ENCODE peak calls at places on chromosomes 16 and 17, in ten cellular contexts. Z is neural progenitor cell; L is K562; H is aorta; M is MM.1S; F is mammary epithelial cell; K is sigmoid colon; W is effector memory CD4-positive, alpha-beta T cell; E is ovary; V is WERI-Rb-1. U is an unnamed sample.
A peak's percentile ranks its signal among the peaks of the same experiment; 100 is the strongest.

GRCh38 chr16:27639588-27640276 is 89.8 kb downstream of the KATNIP start:
- DNase-seq in L (peak; percentile 77), W (no peak), F (peak; percentile 41), V (peak; percentile 74), K (no peak), M (peak; percentile 50), E (no peak), H (no peak), Z (peak; percentile 67), U (peak; percentile 79)

GRCh38 chr16:51523400-51523799 is 372.3 kb upstream of the SALL1 start:
- DNase-seq in Z (peak; percentile 75), L (no peak), E (no peak), K (no peak), M (no peak), F (no peak), W (no peak), H (no peak), V (no peak), U (no peak)

GRCh38 chr17:71440513-71440912 is 680.3 kb upstream of the SOX9 start:
- DNase-seq in K (no peak), W (no peak), H (no peak), M (no peak), L (no peak), E (no peak), F (no peak), V (no peak), Z (no peak), U (no peak)

GRCh38 chr16:1745900-1746692 is 25.2 kb downstream of the NME3 start:
- DNase-seq in Z (no peak), H (no peak), F (no peak), K (no peak), M (no peak), L (no peak), E (no peak), W (no peak), V (no peak), U (no peak)

GRCh38 chr16:11058820-11059219 is 114.5 kb downstream of the CLEC16A start:
- DNase-seq in W (no peak), E (peak; percentile 3), M (no peak), K (peak; percentile 7), H (no peak), F (no peak), L (no peak), Z (no peak), V (no peak), U (no peak)

GRCh38 chr17:35238817-35239216 is 4.1 kb upstream of the SLFN5 start:
- DNase-seq in V (no peak), Z (no peak), M (no peak), F (peak; percentile 85), H (no peak), W (no peak), K (no peak), E (no peak), L (no peak), U (no peak)

GRCh38 chr17:50149099-50149424 is 1.4 kb downstream of the PPP1R9B start:
- DNase-seq in H (no peak), L (no peak), F (no peak), W (no peak), K (no peak), Z (no peak), V (no peak), M (no peak), E (no peak), U (no peak)

GRCh38 chr17:30290696-30291570 is 811 bp downstream of the BLMH start:
- DNase-seq in F (peak; percentile 85), M (peak; percentile 56), V (peak; percentile 71), K (peak; percentile 68), W (peak; percentile 1), H (peak; percentile 81), Z (peak; percentile 79), L (peak; percentile 55), E (peak; percentile 60), U (peak; percentile 81)

GRCh38 chr16:68064791-68065365 is 20.3 kb upstream of the NFATC3 start:
- DNase-seq in E (peak; percentile 74), K (no peak), F (peak; percentile 56), H (peak; percentile 85), Z (peak; percentile 79), M (peak; percentile 46), W (peak; percentile 36), V (peak; percentile 73), L (peak; percentile 85), U (peak; percentile 85)

GRCh38 chr17:67585077-67585602 is 132.6 kb upstream of the NOL11 start:
- DNase-seq in H (no peak), L (no peak), K (no peak), M (no peak), Z (no peak), W (no peak), F (peak; percentile 4), V (no peak), E (no peak), U (no peak)

GRCh38 chr17:71578446-71578845 is 542.4 kb upstream of the SOX9 start:
- DNase-seq in E (no peak), Z (no peak), L (no peak), H (no peak), W (no peak), V (no peak), F (no peak), K (no peak), M (no peak), U (no peak)

GRCh38 chr17:32009262-32009542 is 2.0 kb downstream of the LRRC37B start:
- DNase-seq in K (no peak), W (no peak), L (no peak), Z (no peak), F (no peak), E (no peak), H (no peak), M (no peak), V (no peak), U (no peak)
- H3K4me3 ChIP-seq in K (peak overlapping the region; percentile 63), W (peak overlapping the region; percentile 94), L (peak overlapping the region; percentile 94), Z (peak overlapping the region; percentile 96), F (no peak overlapping the region), E (peak overlapping the region; percentile 75), H (no peak overlapping the region), M (no peak overlapping the region), V (no peak overlapping the region), U (peak overlapping the region; percentile 81)

DNA sequence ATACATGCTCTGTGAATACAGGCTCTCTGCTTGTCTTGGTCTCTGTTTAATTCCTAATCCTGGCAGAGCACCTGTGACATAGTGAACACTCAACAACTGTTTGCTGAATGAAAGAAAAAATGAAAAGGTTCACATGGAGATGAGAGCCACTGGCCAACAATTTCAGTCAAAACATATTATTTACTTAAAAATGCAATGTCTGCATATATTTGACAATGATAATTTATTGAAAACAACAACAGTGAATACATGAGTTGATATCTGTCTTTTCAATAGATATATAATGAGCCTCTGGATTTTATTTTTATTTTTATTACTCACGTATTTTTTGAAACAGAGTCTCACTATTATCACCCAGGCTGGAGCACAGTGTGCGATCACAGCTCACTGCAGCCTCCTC is 136.6 kb downstream of the CDH13 start:
- DNase-seq in W (no peak), V (no peak), E (no peak), H (no peak), M (no peak), F (no peak), K (no peak), Z (no peak), L (no peak), U (no peak)
- H3K27ac ChIP-seq in W (no peak overlapping the region), V (no peak overlapping the region), E (no peak overlapping the region), H (no peak overlapping the region), M (no peak overlapping the region), F (no peak overlapping the region), K (no peak overlapping the region), Z (no peak overlapping the region), L (no peak overlapping the region), U (no peak overlapping the region)

DNA sequence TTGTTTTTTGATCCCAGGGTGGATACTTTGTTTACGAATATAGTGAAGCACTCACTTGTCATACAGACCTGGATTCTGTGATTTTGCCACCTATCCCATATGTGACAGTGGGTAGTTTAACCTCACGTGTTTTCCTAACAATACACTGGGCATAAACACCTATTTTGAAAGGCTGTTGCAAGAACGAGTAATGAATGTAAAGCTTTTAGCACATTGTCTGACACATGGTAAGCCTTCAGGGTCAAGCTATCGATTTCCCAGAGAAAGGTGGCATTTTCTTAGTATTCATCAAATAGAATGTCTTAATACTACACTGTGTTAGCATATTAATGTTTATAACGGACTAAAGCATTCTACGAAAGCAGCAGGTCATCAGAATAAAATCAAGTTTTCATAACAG is 1.9 kb downstream of the CHTF8 start:
- DNase-seq in W (no peak), V (no peak), Z (no peak), E (no peak), H (no peak), M (no peak), K (no peak), L (no peak), F (no peak), U (no peak)
- H3K4me3 ChIP-seq in W (no peak overlapping the region), V (peak overlapping the region; percentile 99), Z (peak overlapping the region; percentile 98), E (no peak overlapping the region), H (no peak overlapping the region), M (no peak overlapping the region), K (no peak overlapping the region), L (no peak overlapping the region), F (peak overlapping the region; percentile 97), U (peak overlapping the region; percentile 87)

GRCh38 chr17:72591500-72592241 is 470.9 kb downstream of the SOX9 start:
- DNase-seq in F (peak; percentile 43), K (no peak), W (no peak), V (peak; percentile 38), M (peak; percentile 37), Z (peak; percentile 79), L (no peak), H (no peak), E (no peak), U (no peak)

GRCh38 chr17:72592967-72593325 is 472.1 kb downstream of the SOX9 start:
- DNase-seq in E (no peak), M (no peak), Z (no peak), L (no peak), V (no peak), H (no peak), W (no peak), F (no peak), K (no peak), U (no peak)

GRCh38 chr17:72590882-72591499 is 470.2 kb downstream of the SOX9 start:
- DNase-seq in K (no peak), E (no peak), H (no peak), M (no peak), F (peak; percentile 45), W (no peak), L (no peak), V (no peak), Z (no peak), U (no peak)

GRCh38 chr17:72594248-72594647 is 473.4 kb downstream of the SOX9 start:
- DNase-seq in V (no peak), F (no peak), E (no peak), W (no peak), M (no peak), K (no peak), L (no peak), Z (no peak), H (no peak), U (no peak)

DNA sequence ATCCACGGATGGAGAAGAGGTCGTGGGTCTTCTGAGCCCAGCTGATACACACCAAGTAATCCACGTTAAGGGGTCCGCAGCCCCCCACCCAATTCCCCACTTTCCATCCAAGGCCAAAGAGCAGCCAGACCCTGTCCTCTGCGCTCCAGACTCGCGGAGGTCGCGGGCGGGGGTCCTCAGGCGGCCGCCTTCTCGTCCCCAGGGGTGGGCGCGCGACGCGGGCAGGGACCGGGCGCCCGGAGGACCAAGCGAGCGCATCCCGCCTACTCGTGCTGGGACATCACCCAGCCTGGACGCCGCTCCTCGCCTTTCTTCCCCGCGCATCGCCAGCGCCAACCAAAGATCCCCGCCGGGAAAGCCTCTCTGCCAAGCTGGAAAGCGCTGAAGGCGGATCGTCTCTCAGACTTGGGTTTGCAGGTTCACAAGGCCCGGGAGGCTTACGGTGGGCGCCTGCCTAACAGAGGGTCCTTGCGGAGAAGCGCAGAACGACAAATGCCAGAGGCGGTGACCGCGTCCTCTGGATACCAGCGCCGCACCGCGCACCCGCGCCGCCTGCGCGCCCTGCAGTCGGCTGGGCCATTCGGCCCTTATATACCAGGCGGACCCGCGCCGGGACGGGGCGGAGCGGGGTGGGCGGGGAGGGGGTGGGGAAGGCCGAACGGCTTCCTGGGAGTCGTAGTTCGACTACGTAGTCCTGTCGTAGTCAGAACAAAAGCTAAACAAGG is 471.6 kb downstream of the SOX9 start:
- DNase-seq in F (peak; percentile 81), E (peak; percentile 30), K (no peak), H (peak; percentile 87), L (peak; percentile 56), Z (peak; percentile 93), W (peak; percentile 31), M (peak; percentile 83), V (peak; percentile 88), U (no peak)
- H3K27ac ChIP-seq in F (peak overlapping the region; percentile 98), E (no peak overlapping the region), K (peak overlapping the region; percentile 56), H (no peak overlapping the region), L (no peak overlapping the region), Z (no peak overlapping the region), W (peak overlapping the region; percentile 33), M (peak overlapping the region; percentile 93), V (no peak overlapping the region), U (no peak overlapping the region)